ENCODE peak calls at places on chromosomes 13 and 19, in seven cellular contexts. One of them, this sample, is unnamed.
A peak's percentile ranks its signal among the peaks of the same experiment; 100 is the strongest.

GRCh38 chr19:50325310-50326100 is 3.7 kb downstream of the KCNC3 start:
- DNase-seq in omental fat pad: no peak
- DNase-seq in SHP77: peak; percentile 93
- DNase-seq in heart left ventricle: peak; percentile 75
- DNase-seq in fibroblast of pulmonary artery: peak; percentile 47
- DNase-seq in heart right ventricle: peak; percentile 46
- DNase-seq in left ventricle myocardium inferior: peak; percentile 62
- DNase-seq in this sample: peak; percentile 54

GRCh38 chr19:11737964-11738745 is 591 bp downstream of the ZNF823 start:
- DNase-seq in omental fat pad: peak; percentile 32
- DNase-seq in SHP77: peak; percentile 10
- DNase-seq in heart left ventricle: peak; percentile 55
- DNase-seq in fibroblast of pulmonary artery: peak; percentile 22
- DNase-seq in heart right ventricle: peak; percentile 23
- DNase-seq in left ventricle myocardium inferior: peak; percentile 31
- DNase-seq in this sample: peak; percentile 89

GRCh38 chr13:97493471-97493870 is 59.5 kb downstream of the RAP2A start:
- DNase-seq in omental fat pad: no peak
- DNase-seq in SHP77: peak; percentile 34
- DNase-seq in heart left ventricle: no peak
- DNase-seq in fibroblast of pulmonary artery: peak; percentile 45
- DNase-seq in heart right ventricle: no peak
- DNase-seq in left ventricle myocardium inferior: no peak
- DNase-seq in this sample: no peak

GRCh38 chr13:105363747-105364177 is 1171.7 kb downstream of the EFNB2 start:
- DNase-seq in omental fat pad: no peak
- DNase-seq in SHP77: no peak
- DNase-seq in heart left ventricle: no peak
- DNase-seq in fibroblast of pulmonary artery: peak; percentile 14
- DNase-seq in heart right ventricle: no peak
- DNase-seq in left ventricle myocardium inferior: no peak
- DNase-seq in this sample: no peak

GRCh38 chr19:38674388-38675133 is 27.1 kb downstream of the ACTN4 start:
- DNase-seq in omental fat pad: no peak
- DNase-seq in SHP77: no peak
- DNase-seq in heart left ventricle: no peak
- DNase-seq in fibroblast of pulmonary artery: no peak
- DNase-seq in heart right ventricle: peak; percentile 57
- DNase-seq in left ventricle myocardium inferior: no peak
- DNase-seq in this sample: no peak

GRCh38 chr13:33446821-33447481 is 161.4 kb upstream of the STARD13 start:
- DNase-seq in omental fat pad: no peak
- DNase-seq in SHP77: no peak
- DNase-seq in heart left ventricle: no peak
- DNase-seq in fibroblast of pulmonary artery: no peak
- DNase-seq in heart right ventricle: no peak
- DNase-seq in left ventricle myocardium inferior: no peak
- DNase-seq in this sample: no peak

GRCh38 chr13:113584205-113584869 is at the start of gene TFDP1:
- DNase-seq in omental fat pad: no peak
- DNase-seq in SHP77: peak; percentile 92
- DNase-seq in heart left ventricle: peak; percentile 77
- DNase-seq in fibroblast of pulmonary artery: peak; percentile 82
- DNase-seq in heart right ventricle: peak; percentile 66
- DNase-seq in left ventricle myocardium inferior: peak; percentile 74
- DNase-seq in this sample: peak; percentile 86

GRCh38 chr19:29851769-29852521 is 40.2 kb downstream of the CCNE1 start:
- DNase-seq in omental fat pad: no peak
- DNase-seq in SHP77: no peak
- DNase-seq in heart left ventricle: no peak
- DNase-seq in fibroblast of pulmonary artery: no peak
- DNase-seq in heart right ventricle: no peak
- DNase-seq in left ventricle myocardium inferior: no peak
- DNase-seq in this sample: no peak

GRCh38 chr19:44726465-44726864 is 22.0 kb upstream of the BCL3 start:
- DNase-seq in omental fat pad: no peak
- DNase-seq in SHP77: no peak
- DNase-seq in heart left ventricle: no peak
- DNase-seq in fibroblast of pulmonary artery: no peak
- DNase-seq in heart right ventricle: no peak
- DNase-seq in left ventricle myocardium inferior: no peak
- DNase-seq in this sample: peak; percentile 31

GRCh38 chr19:4373601-4374441 is 26.5 kb downstream of the SH3GL1 start:
- DNase-seq in omental fat pad: no peak
- DNase-seq in SHP77: no peak
- DNase-seq in heart left ventricle: peak; percentile 73
- DNase-seq in fibroblast of pulmonary artery: peak; percentile 45
- DNase-seq in heart right ventricle: peak; percentile 55
- DNase-seq in left ventricle myocardium inferior: peak; percentile 55
- DNase-seq in this sample: no peak

GRCh38 chr19:38735257-38735686 is 9.0 kb downstream of the CAPN12 start:
- DNase-seq in omental fat pad: no peak
- DNase-seq in SHP77: peak; percentile 55
- DNase-seq in heart left ventricle: no peak
- DNase-seq in fibroblast of pulmonary artery: no peak
- DNase-seq in heart right ventricle: peak; percentile 17
- DNase-seq in left ventricle myocardium inferior: no peak
- DNase-seq in this sample: peak; percentile 62

GRCh38 chr19:43784251-43784980 is 3.6 kb upstream of the KCNN4 start:
- DNase-seq in omental fat pad: peak; percentile 78
- DNase-seq in SHP77: no peak
- DNase-seq in heart left ventricle: peak; percentile 32
- DNase-seq in fibroblast of pulmonary artery: peak; percentile 75
- DNase-seq in heart right ventricle: no peak
- DNase-seq in left ventricle myocardium inferior: no peak
- DNase-seq in this sample: peak; percentile 73

GRCh38 chr19:38134538-38135149 is 89.4 kb downstream of the DPF1 start:
- DNase-seq in omental fat pad: no peak
- DNase-seq in SHP77: peak; percentile 34
- DNase-seq in heart left ventricle: no peak
- DNase-seq in fibroblast of pulmonary artery: peak; percentile 60
- DNase-seq in heart right ventricle: peak; percentile 15
- DNase-seq in left ventricle myocardium inferior: no peak
- DNase-seq in this sample: peak; percentile 40

GRCh38 chr13:106612688-106613087 is 44.8 kb upstream of the ARGLU1 start:
- DNase-seq in omental fat pad: peak; percentile 70
- DNase-seq in SHP77: no peak
- DNase-seq in heart left ventricle: peak; percentile 71
- DNase-seq in fibroblast of pulmonary artery: peak; percentile 82
- DNase-seq in heart right ventricle: peak; percentile 59
- DNase-seq in left ventricle myocardium inferior: peak; percentile 66
- DNase-seq in this sample: peak; percentile 56

GRCh38 chr19:41442473-41443360 is at the start of gene ERICH4:
- DNase-seq in omental fat pad: no peak
- DNase-seq in SHP77: no peak
- DNase-seq in heart left ventricle: peak; percentile 21
- DNase-seq in fibroblast of pulmonary artery: no peak
- DNase-seq in heart right ventricle: no peak
- DNase-seq in left ventricle myocardium inferior: no peak
- DNase-seq in this sample: no peak

GRCh38 chr13:49638416-49639072 is 10.2 kb downstream of the ARL11 start:
- DNase-seq in omental fat pad: no peak
- DNase-seq in SHP77: no peak
- DNase-seq in heart left ventricle: no peak
- DNase-seq in fibroblast of pulmonary artery: no peak
- DNase-seq in heart right ventricle: no peak
- DNase-seq in left ventricle myocardium inferior: no peak
- DNase-seq in this sample: no peak

GRCh38 chr13:97275265-97275664 is 53.1 kb downstream of the MBNL2 start:
- DNase-seq in omental fat pad: no peak
- DNase-seq in SHP77: no peak
- DNase-seq in heart left ventricle: no peak
- DNase-seq in fibroblast of pulmonary artery: peak; percentile 91
- DNase-seq in heart right ventricle: peak; percentile 51
- DNase-seq in left ventricle myocardium inferior: no peak
- DNase-seq in this sample: no peak

GRCh38 chr19:41373993-41374392 is 2.3 kb upstream of the TMEM91 start:
- DNase-seq in omental fat pad: no peak
- DNase-seq in SHP77: peak; percentile 81
- DNase-seq in heart left ventricle: peak; percentile 93
- DNase-seq in fibroblast of pulmonary artery: peak; percentile 94
- DNase-seq in heart right ventricle: peak; percentile 90
- DNase-seq in left ventricle myocardium inferior: peak; percentile 90
- DNase-seq in this sample: peak; percentile 76

GRCh38 chr13:65063753-65064152 is 2166.4 kb downstream of the PCDH9 start:
- DNase-seq in omental fat pad: no peak
- DNase-seq in SHP77: no peak
- DNase-seq in heart left ventricle: no peak
- DNase-seq in fibroblast of pulmonary artery: peak; percentile 59
- DNase-seq in heart right ventricle: no peak
- DNase-seq in left ventricle myocardium inferior: no peak
- DNase-seq in this sample: no peak

GRCh38 chr13:33615436-33615835 is 202.5 kb upstream of the RFC3 start:
- DNase-seq in omental fat pad: no peak
- DNase-seq in SHP77: no peak
- DNase-seq in heart left ventricle: no peak
- DNase-seq in fibroblast of pulmonary artery: no peak
- DNase-seq in heart right ventricle: no peak
- DNase-seq in left ventricle myocardium inferior: no peak
- DNase-seq in this sample: no peak

GRCh38 chr19:38387550-38388309 is at the start of gene GGN:
- DNase-seq in omental fat pad: peak; percentile 53
- DNase-seq in SHP77: peak; percentile 95
- DNase-seq in heart left ventricle: peak; percentile 73
- DNase-seq in fibroblast of pulmonary artery: peak; percentile 97
- DNase-seq in heart right ventricle: peak; percentile 77
- DNase-seq in left ventricle myocardium inferior: peak; percentile 74
- DNase-seq in this sample: peak; percentile 88

GRCh38 chr13:75704194-75704941 is 68.2 kb downstream of the LMO7 start:
- DNase-seq in omental fat pad: no peak
- DNase-seq in SHP77: no peak
- DNase-seq in heart left ventricle: no peak
- DNase-seq in fibroblast of pulmonary artery: peak; percentile 47
- DNase-seq in heart right ventricle: no peak
- DNase-seq in left ventricle myocardium inferior: no peak
- DNase-seq in this sample: no peak

GRCh38 chr19:49506575-49507105 is 5.8 kb upstream of the FCGRT start:
- DNase-seq in omental fat pad: no peak
- DNase-seq in SHP77: peak; percentile 62
- DNase-seq in heart left ventricle: no peak
- DNase-seq in fibroblast of pulmonary artery: peak; percentile 68
- DNase-seq in heart right ventricle: no peak
- DNase-seq in left ventricle myocardium inferior: peak; percentile 43
- DNase-seq in this sample: peak; percentile 88

GRCh38 chr13:44158741-44159632 is 214.6 kb upstream of the SERP2 start:
- DNase-seq in omental fat pad: no peak
- DNase-seq in SHP77: no peak
- DNase-seq in heart left ventricle: no peak
- DNase-seq in fibroblast of pulmonary artery: no peak
- DNase-seq in heart right ventricle: no peak
- DNase-seq in left ventricle myocardium inferior: no peak
- DNase-seq in this sample: no peak

GRCh38 chr13:96710166-96710866 is 284.0 kb downstream of the OXGR1 start:
- DNase-seq in omental fat pad: no peak
- DNase-seq in SHP77: no peak
- DNase-seq in heart left ventricle: no peak
- DNase-seq in fibroblast of pulmonary artery: no peak
- DNase-seq in heart right ventricle: no peak
- DNase-seq in left ventricle myocardium inferior: no peak
- DNase-seq in this sample: no peak

GRCh38 chr13:90800082-90800746 is 547.3 kb upstream of the MIR17HG start:
- DNase-seq in omental fat pad: no peak
- DNase-seq in SHP77: peak; percentile 44
- DNase-seq in heart left ventricle: peak; percentile 83
- DNase-seq in fibroblast of pulmonary artery: peak; percentile 59
- DNase-seq in heart right ventricle: peak; percentile 48
- DNase-seq in left ventricle myocardium inferior: peak; percentile 77
- DNase-seq in this sample: peak; percentile 18

GRCh38 chr19:7480222-7480974 is 8.4 kb downstream of the PEX11G start:
- DNase-seq in omental fat pad: no peak
- DNase-seq in SHP77: no peak
- DNase-seq in heart left ventricle: peak; percentile 42
- DNase-seq in fibroblast of pulmonary artery: no peak
- DNase-seq in heart right ventricle: no peak
- DNase-seq in left ventricle myocardium inferior: no peak
- DNase-seq in this sample: no peak

GRCh38 chr13:98155475-98156111 is 12.7 kb downstream of the FARP1 start:
- DNase-seq in omental fat pad: no peak
- DNase-seq in SHP77: no peak
- DNase-seq in heart left ventricle: no peak
- DNase-seq in fibroblast of pulmonary artery: peak; percentile 81
- DNase-seq in heart right ventricle: peak; percentile 19
- DNase-seq in left ventricle myocardium inferior: no peak
- DNase-seq in this sample: no peak

GRCh38 chr19:30371157-30371845 is 883 bp upstream of the ZNF536 start:
- DNase-seq in omental fat pad: no peak
- DNase-seq in SHP77: no peak
- DNase-seq in heart left ventricle: no peak
- DNase-seq in fibroblast of pulmonary artery: no peak
- DNase-seq in heart right ventricle: no peak
- DNase-seq in left ventricle myocardium inferior: no peak
- DNase-seq in this sample: no peak

GRCh38 chr19:10219678-10220077 is 11.5 kb downstream of the S1PR2 start:
- DNase-seq in omental fat pad: no peak
- DNase-seq in SHP77: no peak
- DNase-seq in heart left ventricle: no peak
- DNase-seq in fibroblast of pulmonary artery: peak; percentile 49
- DNase-seq in heart right ventricle: no peak
- DNase-seq in left ventricle myocardium inferior: no peak
- DNase-seq in this sample: no peak

GRCh38 chr13:79742923-79743322 is 262.0 kb downstream of the NDFIP2 start:
- DNase-seq in omental fat pad: no peak
- DNase-seq in SHP77: no peak
- DNase-seq in heart left ventricle: no peak
- DNase-seq in fibroblast of pulmonary artery: no peak
- DNase-seq in heart right ventricle: no peak
- DNase-seq in left ventricle myocardium inferior: no peak
- DNase-seq in this sample: no peak

GRCh38 chr19:34325961-34326360 is 39.0 kb upstream of the GPI start:
- DNase-seq in omental fat pad: no peak
- DNase-seq in SHP77: no peak
- DNase-seq in heart left ventricle: no peak
- DNase-seq in fibroblast of pulmonary artery: no peak
- DNase-seq in heart right ventricle: no peak
- DNase-seq in left ventricle myocardium inferior: no peak
- DNase-seq in this sample: no peak

GRCh38 chr13:43835701-43836100 is 43.8 kb downstream of the CCDC122 start:
- DNase-seq in omental fat pad: no peak
- DNase-seq in SHP77: no peak
- DNase-seq in heart left ventricle: no peak
- DNase-seq in fibroblast of pulmonary artery: peak; percentile 68
- DNase-seq in heart right ventricle: no peak
- DNase-seq in left ventricle myocardium inferior: no peak
- DNase-seq in this sample: no peak

This sample was measured in colonic mucosa.